ENCODE peak calls at places on chromosome 4, in six cellular contexts. S, A, F, P, M and B are unnamed samples.
A peak's percentile ranks its signal among the peaks of the same experiment; 100 is the strongest.

GRCh38 chr4:86657910-86658309 is 63.8 kb downstream of the PTPN13 start:
- DNase-seq in A (no peak), P (no peak), F (no peak), M (no peak), S (no peak), B (no peak)

GRCh38 chr4:8123389-8123788 is 35.2 kb downstream of the ABLIM2 start:
- DNase-seq in S (no peak), F (peak; percentile 12), A (peak; percentile 80), P (no peak), M (no peak), B (no peak)

GRCh38 chr4:57676394-57676793 is 566.2 kb upstream of the IGFBP7 start:
- DNase-seq in A (no peak), M (no peak), P (no peak), S (no peak), F (no peak), B (no peak)

GRCh38 chr4:165293927-165294649 is 33.4 kb upstream of the MSMO1 start:
- DNase-seq in S (no peak), M (no peak), P (no peak), A (no peak), F (no peak), B (no peak)

GRCh38 chr4:186144180-186144579 is 39.7 kb downstream of the FAM149A start:
- DNase-seq in F (no peak), P (peak; percentile 46), S (no peak), A (no peak), M (no peak), B (no peak)

GRCh38 chr4:71241467-71242401 is 97.1 kb upstream of the SLC4A4 start:
- DNase-seq in P (no peak), S (no peak), F (no peak), M (peak; percentile 18), A (no peak), B (no peak)

GRCh38 chr4:184464759-184465454 is 9.4 kb downstream of the IRF2 start:
- DNase-seq in F (no peak), P (no peak), S (no peak), A (no peak), M (no peak), B (no peak)

GRCh38 chr4:83389037-83389755 is 54.5 kb upstream of the HPSE start:
- DNase-seq in P (peak; percentile 74), S (no peak), A (no peak), F (no peak), M (peak; percentile 16), B (no peak)

GRCh38 chr4:76641351-76641750 is 206.3 kb downstream of the SHROOM3 start:
- DNase-seq in M (no peak), A (no peak), S (no peak), F (no peak), P (no peak), B (no peak)

GRCh38 chr4:134636332-134637055 is 434.9 kb upstream of the PABPC4L start:
- DNase-seq in S (no peak), P (no peak), M (no peak), F (no peak), A (no peak), B (no peak)

GRCh38 chr4:152266831-152267480 is 268.9 kb downstream of the FBXW7 start:
- DNase-seq in S (no peak), A (no peak), P (no peak), F (no peak), M (no peak), B (no peak)

GRCh38 chr4:42654606-42655005 is 2.3 kb downstream of the ATP8A1 start:
- DNase-seq in F (peak; percentile 62), S (peak; percentile 8), M (peak; percentile 92), P (peak; percentile 79), A (no peak), B (peak; percentile 4)

GRCh38 chr4:30718021-30718888 is 1.9 kb upstream of the PCDH7 start:
- DNase-seq in P (no peak), M (peak; percentile 68), A (peak; percentile 55), S (no peak), F (no peak), B (no peak)

GRCh38 chr4:183300070-183300469 is 20.0 kb downstream of the CLDN22 start:
- DNase-seq in F (no peak), S (no peak), M (no peak), P (no peak), A (no peak), B (no peak)

GRCh38 chr4:85756938-85757337 is 282.0 kb downstream of the ARHGAP24 start:
- DNase-seq in F (peak; percentile 40), A (no peak), P (no peak), S (peak; percentile 10), M (peak; percentile 61), B (no peak)

GRCh38 chr4:92953462-92953861 is 649.7 kb downstream of the GRID2 start:
- DNase-seq in P (no peak), F (no peak), A (no peak), M (no peak), S (no peak), B (no peak)

GRCh38 chr4:148515248-148515647 is 73.0 kb upstream of the NR3C2 start:
- DNase-seq in S (no peak), F (no peak), P (no peak), M (peak; percentile 47), A (no peak), B (no peak)

GRCh38 chr4:158356331-158356730 is 146.0 kb downstream of the TMEM144 start:
- DNase-seq in M (no peak), S (no peak), F (no peak), A (no peak), P (no peak), B (no peak)

GRCh38 chr4:89482248-89482647 is 174.6 kb upstream of the GPRIN3 start:
- DNase-seq in M (peak; percentile 76), P (no peak), F (peak; percentile 37), A (no peak), S (peak; percentile 29), B (no peak)

GRCh38 chr4:85496933-85497332 is 22.0 kb downstream of the ARHGAP24 start:
- DNase-seq in S (no peak), M (peak; percentile 59), P (no peak), A (no peak), F (peak; percentile 80), B (peak; percentile 58)

GRCh38 chr4:156829194-156829593 is 142.4 kb downstream of the PDGFC start:
- DNase-seq in A (no peak), P (peak; percentile 68), S (no peak), F (no peak), M (peak; percentile 81), B (peak; percentile 6)

GRCh38 chr4:101597204-101597603 is 193.3 kb upstream of the BANK1 start:
- DNase-seq in A (no peak), P (no peak), M (peak; percentile 5), S (no peak), F (peak; percentile 2), B (no peak)

GRCh38 chr4:31984872-31985271 is 1264.7 kb downstream of the PCDH7 start:
- DNase-seq in P (no peak), A (no peak), M (peak; percentile 41), F (no peak), S (no peak), B (no peak)

GRCh38 chr4:106529348-106530033 is 160.9 kb upstream of the GIMD1 start:
- DNase-seq in S (no peak), M (peak; percentile 6), P (no peak), A (no peak), F (peak; percentile 21), B (no peak)
- TF ChIP-seq CTCF in S (no peak), M (no peak), P (no peak), A (no peak), F (no peak), B (no peak)

GRCh38 chr4:121943941-121944340 is 7.9 kb downstream of the TRPC3 start:
- DNase-seq in M (no peak), S (peak; percentile 44), P (no peak), A (no peak), F (no peak), B (no peak)
- TF ChIP-seq CTCF in M (peak; percentile 14), S (peak; percentile 62), P (no peak), A (no peak), F (peak; percentile 66), B (peak; percentile 21)

DNA sequence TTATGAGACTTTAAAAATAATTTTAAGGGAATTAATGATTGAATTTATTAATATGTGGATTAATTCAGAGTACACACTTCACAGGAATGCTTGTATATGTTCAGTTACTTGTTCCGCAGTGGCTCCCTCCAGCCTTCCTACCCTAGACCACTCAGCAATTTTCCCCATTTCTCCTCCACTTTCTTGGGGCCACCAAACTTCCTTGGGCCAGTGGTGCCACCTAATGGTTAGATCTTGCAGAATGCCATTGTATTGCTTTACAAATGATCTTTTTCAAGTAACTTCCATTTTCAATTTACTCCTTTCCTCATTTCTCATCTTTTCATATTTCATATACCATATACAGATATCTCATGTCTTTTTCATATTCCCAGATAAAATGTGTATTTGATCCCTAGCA is 3.6 kb upstream of the RNF175 start:
- DNase-seq in F (no peak), S (no peak), P (no peak), A (no peak), M (peak; percentile 54), B (no peak)
- TF ChIP-seq CTCF in F (peak; percentile 51), S (peak; percentile 48), P (no peak), A (no peak), M (peak; percentile 22), B (peak; percentile 19)

DNA sequence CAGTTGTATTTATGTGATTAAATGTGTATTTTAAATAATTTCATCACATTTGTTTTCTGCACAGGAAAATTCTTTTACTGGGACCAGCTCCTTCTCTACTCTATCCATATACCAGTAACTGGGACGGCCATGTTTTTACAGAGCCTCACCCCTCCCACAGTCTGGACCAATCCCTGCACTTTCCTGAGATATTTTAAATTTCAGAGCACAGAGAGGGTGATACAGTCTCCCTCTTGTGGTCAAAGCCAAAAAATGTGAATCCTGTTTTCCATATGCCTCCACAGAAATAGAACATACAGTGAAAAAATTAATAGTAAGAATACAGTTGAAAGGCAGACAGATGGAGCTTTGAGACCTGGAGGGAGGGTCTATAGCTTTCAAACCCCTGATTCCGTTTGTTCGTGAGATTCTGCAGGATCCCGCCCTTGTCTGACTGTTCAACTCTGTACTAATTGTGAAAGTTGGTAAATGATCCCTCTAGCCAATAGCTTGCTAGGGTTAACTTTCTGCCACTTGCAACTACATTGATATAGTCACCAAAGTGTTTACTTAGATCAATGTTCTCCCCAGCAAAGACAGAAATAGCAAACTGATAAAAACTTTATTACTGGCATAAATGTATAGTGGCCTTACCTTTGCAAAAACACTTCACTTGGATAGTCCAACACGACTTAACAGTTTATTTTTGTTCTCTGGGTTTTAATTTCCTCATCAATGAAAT is 172.2 kb downstream of the PPARGC1A start:
- DNase-seq in A (no peak), F (peak; percentile 16), M (peak; percentile 34), S (peak; percentile 72), P (no peak), B (no peak)
- TF ChIP-seq CTCF in A (peak; percentile 40), F (peak; percentile 68), M (peak; percentile 23), S (peak; percentile 18), P (peak; percentile 52), B (peak; percentile 51)

GRCh38 chr4:139606600-139607301 is 50.7 kb upstream of the SETD7 start:
- DNase-seq in M (peak; percentile 74), F (peak; percentile 74), P (no peak), A (no peak), S (peak; percentile 36), B (no peak)
- TF ChIP-seq CTCF in M (no peak), F (peak; percentile 60), P (no peak), A (peak; percentile 11), S (no peak), B (no peak)

GRCh38 chr4:36402008-36402758 is 120.8 kb downstream of the DTHD1 start:
- DNase-seq in M (no peak), S (no peak), F (no peak), A (no peak), P (no peak), B (no peak)

GRCh38 chr4:36394352-36394903 is 113.0 kb downstream of the DTHD1 start:
- DNase-seq in M (peak; percentile 10), F (no peak), A (no peak), P (no peak), S (no peak), B (no peak)

GRCh38 chr4:36399762-36400353 is 118.4 kb downstream of the DTHD1 start:
- DNase-seq in A (no peak), F (no peak), M (peak; percentile 47), P (peak; percentile 38), S (no peak), B (no peak)
- TF ChIP-seq CTCF in A (peak; percentile 19), F (peak; percentile 41), M (peak; percentile 76), P (peak; percentile 72), S (peak; percentile 17), B (no peak)